ENCODE peak calls at places on chromosomes 16 and 17, in four cellular contexts. Z, D, O and U are unnamed samples.

GRCh38 chr17:49525831-49526741 is 31.0 kb downstream of the NGFR start:
- DNase-seq in O (no peak), Z (no peak), D (peak), U (no peak)

GRCh38 chr17:78316115-78316866 is 43.6 kb downstream of the SOCS3 start:
- DNase-seq in O (no peak), Z (no peak), D (peak), U (no peak)

GRCh38 chr17:8801135-8801840 is 2.1 kb upstream of the MFSD6L start:
- DNase-seq in O (no peak), Z (no peak), D (no peak), U (no peak)

GRCh38 chr17:49687878-49688491 is 10.1 kb upstream of the SPOP start:
- DNase-seq in D (no peak), O (peak), Z (no peak), U (no peak)

GRCh38 chr16:72976047-72976746 is 71.7 kb downstream of the ZFHX3 start:
- DNase-seq in O (no peak), Z (no peak), D (no peak), U (no peak)

GRCh38 chr16:65202461-65202860 is 80.6 kb upstream of the CDH11 start:
- DNase-seq in D (no peak), Z (no peak), O (no peak), U (no peak)

GRCh38 chr16:17366299-17366961 is 104.3 kb downstream of the XYLT1 start:
- DNase-seq in O (no peak), Z (no peak), D (no peak), U (no peak)

GRCh38 chr17:58531661-58532554 is 17.5 kb upstream of the MTMR4 start:
- DNase-seq in O (peak), Z (peak), D (peak), U (no peak)

GRCh38 chr17:10738516-10739258 is 8.9 kb upstream of the TMEM220 start:
- DNase-seq in O (no peak), Z (no peak), D (no peak), U (no peak)

GRCh38 chr17:81831563-81831956 is 1.5 kb downstream of the MCRIP1 start:
- DNase-seq in Z (no peak), D (no peak), O (no peak), U (no peak)

GRCh38 chr17:47197821-47198220 is 8.7 kb upstream of the CDC27 start:
- DNase-seq in D (no peak), O (peak), Z (no peak), U (no peak)

GRCh38 chr16:84907575-84907974 is 87.8 kb downstream of the CRISPLD2 start:
- DNase-seq in O (no peak), Z (no peak), D (no peak), U (no peak)

GRCh38 chr16:74999208-74999682 is 421 bp downstream of the ZNRF1 start:
- DNase-seq in Z (no peak), D (no peak), O (peak), U (no peak)

GRCh38 chr16:84751241-84751640 is 51.4 kb downstream of the USP10 start:
- DNase-seq in Z (no peak), D (no peak), O (no peak), U (no peak)

GRCh38 chr17:28112199-28112995 is 69.9 kb downstream of the NLK start:
- DNase-seq in O (no peak), D (no peak), Z (no peak), U (no peak)

GRCh38 chr17:81567191-81567590 is 15.0 kb upstream of the FAAP100 start:
- DNase-seq in D (no peak), O (no peak), Z (no peak), U (no peak)

GRCh38 chr16:80803341-80804060 is 897 bp downstream of the CDYL2 start:
- DNase-seq in D (peak), Z (peak), O (peak), U (no peak)

GRCh38 chr17:39898088-39898487 is 20.3 kb downstream of the GSDMB start:
- DNase-seq in O (no peak), D (no peak), Z (no peak), U (no peak)

GRCh38 chr16:65547799-65548446 is 426.1 kb upstream of the CDH11 start:
- DNase-seq in D (peak), O (no peak), Z (peak), U (peak)

GRCh38 chr17:42107597-42108576 is 4.6 kb downstream of the DHX58 start:
- DNase-seq in O (peak), D (peak), Z (peak), U (no peak)

GRCh38 chr16:6066601-6067000 is 969.0 kb upstream of the EEF2KMT start:
- DNase-seq in O (no peak), D (no peak), Z (no peak), U (no peak)

GRCh38 chr17:6555331-6556120 is 829 bp downstream of the PITPNM3 start:
- DNase-seq in D (peak), Z (peak), O (peak), U (no peak)

GRCh38 chr16:1825864-1826690 is 548 bp downstream of the HAGH start:
- DNase-seq in Z (peak), D (peak), O (peak), U (no peak)

GRCh38 chr17:2102931-2103398 is 48.1 kb downstream of the HIC1 start:
- DNase-seq in Z (no peak), D (no peak), O (no peak), U (no peak)

GRCh38 chr16:12157510-12158093 is 181.1 kb downstream of the SNX29 start:
- DNase-seq in O (peak), Z (no peak), D (no peak), U (no peak)

GRCh38 chr17:58326609-58327341 is 1.8 kb downstream of the TSPOAP1 start:
- DNase-seq in D (peak), Z (no peak), O (no peak), U (no peak)

GRCh38 chr17:48012151-48012520 is 25.5 kb downstream of the COPZ2 start:
- DNase-seq in O (peak), D (peak), Z (peak), U (no peak)

GRCh38 chr17:38485146-38485468 is 56.8 kb downstream of the ARHGAP23 start:
- DNase-seq in Z (no peak), O (no peak), D (no peak), U (no peak)

GRCh38 chr16:88754912-88755744 is 29.9 kb downstream of the PIEZO1 start:
- DNase-seq in D (peak), Z (peak), O (peak), U (no peak)

GRCh38 chr17:50653738-50654137 is 19.1 kb downstream of the ABCC3 start:
- DNase-seq in D (no peak), O (no peak), Z (no peak), U (no peak)

GRCh38 chr16:67162439-67163163 is 1.9 kb upstream of the HSF4 start:
- DNase-seq in D (no peak), O (peak), Z (no peak), U (no peak)

GRCh38 chr17:80270836-80271235 is 10.2 kb downstream of the RNF213 start:
- DNase-seq in O (peak), D (peak), Z (peak), U (no peak)

GRCh38 chr17:73551756-73552155 is 92.5 kb downstream of the SDK2 start:
- DNase-seq in D (no peak), Z (no peak), O (no peak), U (no peak)

DNA sequence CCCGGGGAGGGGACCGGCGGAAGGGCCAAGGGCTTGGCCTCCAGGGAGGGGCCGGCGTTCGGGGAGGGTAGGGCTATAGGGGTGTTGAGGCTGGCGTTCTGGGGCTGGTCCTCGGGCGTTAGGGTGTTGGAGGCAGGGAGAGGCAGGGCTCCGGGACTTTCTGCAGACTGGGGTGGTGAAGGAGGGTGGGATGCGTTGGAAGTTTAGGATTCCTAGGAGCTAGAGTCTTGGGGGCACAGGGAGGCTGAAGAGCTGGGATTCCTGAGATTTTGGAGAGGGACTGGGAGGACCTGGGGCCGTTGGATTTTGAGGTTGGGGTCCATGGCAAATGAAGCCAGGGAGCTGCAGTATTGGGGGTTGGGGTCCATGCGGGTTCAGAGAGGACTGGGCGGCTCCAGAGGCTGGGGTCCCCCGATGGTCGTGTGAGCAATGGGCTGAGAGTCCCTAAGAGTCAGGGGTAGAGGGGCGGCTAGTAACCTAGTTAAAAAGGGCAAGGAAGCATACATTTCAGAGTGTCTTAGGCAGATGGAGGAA is 740 bp downstream of the NFATC2IP start:
- DNase-seq in O (peak), Z (no peak), D (no peak), U (no peak)
- H3K27ac ChIP-seq in O (no peak), Z (no peak), D (peak), U (peak)

DNA sequence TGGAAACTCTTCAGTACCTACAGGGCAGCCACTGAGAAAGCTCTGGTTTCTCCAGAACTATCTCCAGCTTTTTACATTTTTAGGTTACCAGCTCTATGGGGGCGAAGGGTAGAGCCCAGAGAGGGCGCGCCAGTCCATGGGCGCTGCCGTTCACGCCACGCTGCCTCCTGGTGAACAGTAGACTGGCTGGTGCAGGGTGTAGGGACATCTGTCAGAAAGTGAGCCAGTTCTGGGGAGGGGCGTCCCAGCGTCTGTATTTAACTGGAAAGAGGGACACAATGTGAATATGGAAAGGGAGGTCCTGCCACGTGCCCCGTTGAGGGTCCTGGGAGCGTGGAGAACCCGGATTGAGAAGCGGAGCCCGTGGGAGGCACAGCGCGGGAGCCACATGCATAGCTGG is 16.4 kb upstream of the CLEC18A start:
- DNase-seq in Z (no peak), D (no peak), O (no peak), U (no peak)
- H3K27ac ChIP-seq in Z (no peak), D (no peak), O (no peak), U (no peak)

DNA sequence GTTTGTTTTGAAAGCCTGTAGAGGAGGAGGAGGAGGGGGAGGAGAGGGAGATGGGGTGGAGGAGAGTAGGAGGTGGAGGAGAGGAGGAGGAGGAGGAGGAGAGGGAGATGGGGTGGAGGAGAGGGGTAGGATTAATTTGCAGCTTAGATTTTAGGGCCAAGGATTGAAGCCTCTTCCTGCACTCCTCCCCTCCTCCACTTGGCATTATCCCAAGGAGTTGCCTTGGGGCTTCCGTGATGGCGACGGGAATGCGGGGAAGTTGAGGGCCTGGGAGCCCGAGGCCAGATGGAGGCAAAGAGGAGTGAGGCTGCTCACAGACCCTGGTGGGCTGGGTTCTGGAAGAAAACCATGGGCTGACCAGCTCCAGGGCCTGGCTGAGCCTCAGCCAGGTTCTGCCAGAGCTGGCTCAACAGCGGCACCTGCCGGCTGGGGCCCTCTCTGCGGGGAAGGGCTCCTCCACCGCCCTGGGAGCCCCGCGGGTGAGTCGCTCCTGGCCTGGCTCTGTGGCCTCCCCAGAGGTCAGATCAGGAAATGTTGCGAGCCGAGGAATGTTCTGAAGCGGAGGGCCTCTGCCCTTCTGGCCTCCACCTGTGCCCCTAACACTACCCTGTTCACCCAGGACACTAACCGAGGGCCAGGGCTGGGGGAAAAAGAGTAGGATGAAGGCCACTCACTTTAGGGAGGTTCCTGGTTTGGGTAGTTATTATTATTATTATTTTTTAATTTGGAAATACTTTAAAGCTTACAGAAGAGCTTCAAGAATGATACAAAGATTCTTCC is 23.9 kb upstream of the FMNL1 start:
- DNase-seq in D (peak), O (peak), Z (peak), U (peak)
- H3K27ac ChIP-seq in D (peak), O (no peak), Z (no peak), U (peak)

GRCh38 chr17:75384751-75385150 is 20.7 kb downstream of the GRB2 start:
- DNase-seq in Z (no peak), O (no peak), D (no peak), U (no peak)

GRCh38 chr17:75386430-75386829 is 19.0 kb downstream of the GRB2 start:
- DNase-seq in Z (no peak), D (no peak), O (no peak), U (no peak)

GRCh38 chr17:75383842-75384195 is 21.7 kb downstream of the GRB2 start:
- DNase-seq in Z (no peak), D (no peak), O (peak), U (no peak)

GRCh38 chr17:75380315-75380714 is 25.2 kb downstream of the GRB2 start:
- DNase-seq in Z (no peak), D (no peak), O (no peak), U (no peak)

GRCh38 chr17:75380750-75381149 is 24.7 kb downstream of the GRB2 start:
- DNase-seq in Z (no peak), O (no peak), D (no peak), U (no peak)
- H3K27ac ChIP-seq in Z (no peak), O (no peak), D (peak), U (no peak)

GRCh38 chr16:50254072-50254471 is 12.3 kb upstream of the ADCY7 start:
- DNase-seq in O (no peak), Z (no peak), D (no peak), U (no peak)
- H3K27ac ChIP-seq in O (no peak), Z (no peak), D (no peak), U (no peak)

DNA sequence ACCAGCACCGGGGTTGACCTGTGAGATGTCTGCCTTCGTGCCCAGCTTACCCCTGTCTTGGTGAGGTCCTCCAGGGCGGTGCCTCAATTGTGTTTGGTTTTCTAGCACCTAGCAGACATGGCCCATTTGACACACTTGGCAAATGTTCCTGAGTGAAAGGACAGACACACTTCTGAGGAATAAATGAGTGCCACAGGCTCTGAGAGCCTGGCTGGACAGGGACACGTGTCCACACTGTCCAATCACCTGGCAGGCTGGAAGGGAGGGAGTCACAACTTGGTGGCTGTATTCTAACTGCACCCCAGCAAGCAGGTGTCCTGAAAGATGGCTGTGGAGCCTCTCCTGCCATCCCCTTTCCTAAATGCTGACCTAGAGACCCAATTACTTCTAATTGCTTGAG is 7.4 kb downstream of the MAP3K14 start:
- DNase-seq in O (no peak), D (no peak), Z (no peak), U (no peak)
- H3K27ac ChIP-seq in O (no peak), D (peak), Z (no peak), U (no peak)

GRCh38 chr16:55700067-55700466 is 44.3 kb downstream of the SLC6A2 start:
- DNase-seq in O (no peak), Z (no peak), D (no peak), U (no peak)

GRCh38 chr16:55703003-55704001 is 47.5 kb downstream of the SLC6A2 start:
- DNase-seq in D (peak), O (peak), Z (peak), U (no peak)

GRCh38 chr16:55699616-55700015 is 43.8 kb downstream of the SLC6A2 start:
- DNase-seq in Z (no peak), D (no peak), O (no peak), U (no peak)

GRCh38 chr16:55701442-55702319 is 45.9 kb downstream of the SLC6A2 start:
- DNase-seq in O (peak), D (peak), Z (peak), U (no peak)

GRCh38 chr16:55700961-55701360 is 45.2 kb downstream of the SLC6A2 start:
- DNase-seq in D (no peak), Z (no peak), O (peak), U (no peak)
- H3K27ac ChIP-seq in D (no peak), Z (no peak), O (no peak), U (no peak)